ENCODE peak calls at places on chromosomes 13 and 19, in four cellular contexts. K is activated naive CD4-positive, alpha-beta T cell treated with anti-CD3 and anti-CD28 coated beads, Interleukin-2, amount 10 ng/mL, durations not matched to agents 7 days and 5 days; I is HAP-1; V is GDM1. O is an unnamed sample.

GRCh38 chr19:44552324-44552723 is 22.8 kb upstream of the CEACAM20 start:
- DNase-seq in K (peak), I (peak), V (peak), O (no peak)

GRCh38 chr19:17777840-17778620 is 16.9 kb upstream of the B3GNT3 start:
- DNase-seq in K (peak), I (peak), V (peak), O (peak)

GRCh38 chr13:22232186-22232585 is 561.3 kb downstream of the FGF9 start:
- DNase-seq in K (no peak), I (no peak), V (no peak), O (no peak)

GRCh38 chr19:14440049-14440448 is 6.9 kb downstream of the PKN1 start:
- DNase-seq in K (peak), I (no peak), V (peak), O (peak)

GRCh38 chr19:43464089-43464775 is 1.2 kb downstream of the LYPD3 start:
- DNase-seq in K (no peak), I (peak), V (no peak), O (peak)

GRCh38 chr19:19319725-19320361 is 466 bp downstream of the SUGP1 start:
- DNase-seq in K (no peak), I (no peak), V (no peak), O (no peak)

GRCh38 chr19:44566984-44567383 is 37.5 kb upstream of the CEACAM20 start:
- DNase-seq in K (no peak), I (no peak), V (no peak), O (no peak)

GRCh38 chr13:113905942-113906341 is 42.1 kb upstream of the GAS6 start:
- DNase-seq in K (no peak), I (no peak), V (no peak), O (no peak)

GRCh38 chr13:48094404-48094780 is 512 bp downstream of the MED4 start:
- DNase-seq in K (peak), I (no peak), V (no peak), O (no peak)

GRCh38 chr13:80684525-80685017 is 343.6 kb upstream of the SPRY2 start:
- DNase-seq in K (no peak), I (no peak), V (no peak), O (no peak)

GRCh38 chr13:37618554-37618953 is 20.0 kb upstream of the POSTN start:
- DNase-seq in K (no peak), I (no peak), V (no peak), O (no peak)

GRCh38 chr13:36421447-36421846 is 10.8 kb upstream of the CCNA1 start:
- DNase-seq in K (no peak), I (no peak), V (peak), O (no peak)

GRCh38 chr19:30481823-30482222 is 109.6 kb downstream of the ZNF536 start:
- DNase-seq in K (no peak), I (no peak), V (no peak), O (no peak)

GRCh38 chr13:112897956-112898785 is 70.8 kb upstream of the MCF2L start:
- DNase-seq in K (no peak), I (no peak), V (no peak), O (no peak)

GRCh38 chr19:5624154-5624663 is 1.3 kb downstream of the SAFB start:
- DNase-seq in K (peak), I (no peak), V (no peak), O (peak)

GRCh38 chr13:44695520-44695919 is 119.4 kb upstream of the TSC22D1 start:
- DNase-seq in K (no peak), I (no peak), V (no peak), O (no peak)

GRCh38 chr19:34347561-34348165 is 17.3 kb upstream of the GPI start:
- DNase-seq in K (no peak), I (no peak), V (no peak), O (no peak)

GRCh38 chr13:22839554-22840286 is 341.1 kb upstream of the SGCG start:
- DNase-seq in K (no peak), I (no peak), V (no peak), O (no peak)

GRCh38 chr19:1987197-1988187 is 28.0 kb downstream of the BTBD2 start:
- DNase-seq in K (no peak), I (no peak), V (no peak), O (no peak)

GRCh38 chr13:106173346-106173745 is 362.1 kb downstream of the EFNB2 start:
- DNase-seq in K (no peak), I (no peak), V (no peak), O (no peak)

GRCh38 chr19:49017666-49018351 is 918 bp upstream of the LHB start:
- DNase-seq in K (peak), I (peak), V (no peak), O (peak)

GRCh38 chr13:37360556-37360955 is 238.0 kb downstream of the POSTN start:
- DNase-seq in K (no peak), I (no peak), V (no peak), O (no peak)

GRCh38 chr19:48596679-48597465 is 9.7 kb upstream of the SPACA4 start:
- DNase-seq in K (peak), I (no peak), V (no peak), O (no peak)

GRCh38 chr13:30576528-30576927 is 41.2 kb upstream of the USPL1 start:
- DNase-seq in K (peak), I (no peak), V (peak), O (no peak)

GRCh38 chr19:17579523-17580244 is 24.2 kb downstream of the COLGALT1 start:
- DNase-seq in K (peak), I (peak), V (no peak), O (no peak)

GRCh38 chr19:41990028-41990427 is 4.0 kb downstream of the ATP1A3 start:
- DNase-seq in K (no peak), I (no peak), V (no peak), O (no peak)

GRCh38 chr13:75985132-75985531 is 349.0 kb downstream of the LMO7 start:
- DNase-seq in K (no peak), I (no peak), V (no peak), O (no peak)

GRCh38 chr13:98966019-98966418 is 11.8 kb downstream of the DOCK9 start:
- DNase-seq in K (no peak), I (no peak), V (no peak), O (no peak)

GRCh38 chr19:48698046-48698445 is 2.3 kb downstream of the FUT2 start:
- DNase-seq in K (no peak), I (no peak), V (peak), O (no peak)

GRCh38 chr19:18499055-18499775 is 22.7 kb downstream of the ELL start:
- DNase-seq in K (no peak), I (no peak), V (no peak), O (no peak)

GRCh38 chr13:80339578-80339840 is 1.4 kb downstream of the SPRY2 start:
- DNase-seq in K (no peak), I (peak), V (no peak), O (no peak)

GRCh38 chr19:49957262-49957915 is 3.6 kb downstream of the SIGLEC11 start:
- DNase-seq in K (no peak), I (peak), V (no peak), O (no peak)

GRCh38 chr19:46791944-46792343 is 3.5 kb upstream of the SLC1A5 start:
- DNase-seq in K (peak), I (peak), V (no peak), O (no peak)

GRCh38 chr19:12930002-12930645 is 3.4 kb downstream of the FARSA start:
- DNase-seq in K (no peak), I (no peak), V (no peak), O (no peak)